ENCODE peak calls at places on chromosomes 7 and 10, in six cellular contexts. E is AG09309, G is natural killer cell, W is NCI-H524, T is left colon, M is NCI-H1092 treated with DMSO at 0.1 percent for 48 hours. V is an unnamed sample.

GRCh38 chr7:102450242-102450641 is 14.4 kb downstream of the ALKBH4 start:
- DNase-seq in G (no peak), E (no peak), M (no peak), T (no peak), W (peak), V (no peak)

GRCh38 chr10:69337312-69338132 is 59.2 kb downstream of the HK1 start:
- DNase-seq in M (peak), W (peak), E (peak), G (no peak), T (no peak), V (peak)

GRCh38 chr10:116721991-116722392 is 20.4 kb downstream of the HSPA12A start:
- DNase-seq in T (no peak), W (peak), M (no peak), E (no peak), G (no peak), V (no peak)

GRCh38 chr10:12041766-12042408 is 722 bp downstream of the UPF2 start:
- DNase-seq in T (peak), W (peak), E (no peak), G (no peak), M (peak), V (no peak)

GRCh38 chr7:129188372-129188891 is at the start of gene SMO:
- DNase-seq in E (no peak), W (peak), T (no peak), G (no peak), M (no peak), V (no peak)

GRCh38 chr7:155764432-155764798 is 47.8 kb downstream of the SHH start:
- DNase-seq in G (no peak), W (no peak), E (no peak), M (no peak), T (no peak), V (no peak)

GRCh38 chr10:11638055-11638698 is 26.7 kb upstream of the USP6NL start:
- DNase-seq in G (no peak), M (no peak), T (no peak), E (no peak), W (no peak), V (no peak)

GRCh38 chr10:110815354-110816004 is 56.2 kb upstream of the PDCD4 start:
- DNase-seq in G (no peak), M (no peak), T (no peak), W (no peak), E (no peak), V (no peak)

GRCh38 chr10:101716891-101717659 is 22.1 kb upstream of the FBXW4 start:
- DNase-seq in T (no peak), E (no peak), G (no peak), M (no peak), W (no peak), V (no peak)

V was measured in AG04450.